ENCODE peak calls at places on chromosomes 5 and 9, in six cellular contexts. T is fibroblast of lung; P is prostate gland; A is left colon; Q is activated CD4-positive, alpha-beta memory T cell treated with anti-CD3 and anti-CD28 coated beads, Interleukin-2, amount 10 ng/mL, durations not matched to agents 7 days and 5 days; G is activated T-cell treated with anti-CD3 and anti-CD28 coated beads, Interleukin-2, amount 50 U/mL, for 48 hours. E is an unnamed sample.

GRCh38 chr5:15285901-15286583 is 213.9 kb upstream of the FBXL7 start:
- DNase-seq in G (no peak), Q (no peak), A (no peak), T (peak; percentile 69), P (no peak), E (no peak)

GRCh38 chr5:39648539-39649200 is 223.9 kb upstream of the DAB2 start:
- DNase-seq in Q (no peak), A (peak; percentile 53), G (no peak), T (no peak), P (no peak), E (no peak)

GRCh38 chr5:150358261-150359095 is 981 bp downstream of the TCOF1 start:
- DNase-seq in Q (no peak), G (no peak), T (peak; percentile 8), P (no peak), A (no peak), E (no peak)

GRCh38 chr5:41264019-41264418 is 50.7 kb upstream of the C6 start:
- DNase-seq in T (no peak), P (no peak), G (no peak), A (no peak), Q (no peak), E (no peak)

GRCh38 chr9:25964239-25964638 is 286.0 kb upstream of the TUSC1 start:
- DNase-seq in P (peak; percentile 40), G (no peak), Q (no peak), A (no peak), T (peak; percentile 73), E (no peak)

GRCh38 chr9:123669355-123669754 is 260.6 kb downstream of the DENND1A start:
- DNase-seq in T (no peak), A (no peak), G (no peak), Q (no peak), P (no peak), E (no peak)

GRCh38 chr9:135214054-135214640 is 126.7 kb downstream of the OLFM1 start:
- DNase-seq in P (no peak), T (no peak), Q (no peak), G (no peak), A (no peak), E (no peak)

GRCh38 chr5:135444360-135444759 is 2.8 kb downstream of the DCANP1 start:
- DNase-seq in P (no peak), Q (no peak), G (no peak), T (no peak), A (no peak), E (no peak)

GRCh38 chr9:4666042-4666699 is at the start of gene SPATA6L:
- DNase-seq in G (peak; percentile 51), Q (peak; percentile 38), P (peak; percentile 75), T (peak; percentile 48), A (peak; percentile 78), E (peak; percentile 79)

GRCh38 chr9:38412751-38413150 is 11.5 kb downstream of the IGFBPL1 start:
- DNase-seq in Q (no peak), G (no peak), T (no peak), A (no peak), P (no peak), E (no peak)

GRCh38 chr9:111731916-111732315 is 62.8 kb downstream of the SHOC1 start:
- DNase-seq in T (peak; percentile 45), G (no peak), P (no peak), A (no peak), Q (no peak), E (no peak)

GRCh38 chr5:166562246-166562645 is 1729.2 kb upstream of the WWC1 start:
- DNase-seq in P (no peak), A (no peak), T (no peak), G (no peak), Q (no peak), E (no peak)

GRCh38 chr5:14663734-14664269 is 716 bp upstream of the OTULIN start:
- DNase-seq in A (peak; percentile 43), T (no peak), P (no peak), G (no peak), Q (no peak), E (peak; percentile 66)

GRCh38 chr9:136074706-136075105 is 20.4 kb downstream of the NACC2 start:
- DNase-seq in Q (no peak), G (no peak), A (no peak), T (no peak), P (no peak), E (no peak)

GRCh38 chr5:35538198-35538931 is 79.3 kb upstream of the SPEF2 start:
- DNase-seq in A (no peak), P (no peak), Q (no peak), G (no peak), T (no peak), E (no peak)

GRCh38 chr5:175520321-175520720 is 42.0 kb downstream of the SFXN1 start:
- DNase-seq in T (no peak), Q (peak; percentile 40), G (peak; percentile 69), P (no peak), A (no peak), E (peak; percentile 77)

GRCh38 chr5:40569549-40570270 is 110.0 kb upstream of the PTGER4 start:
- DNase-seq in G (no peak), P (no peak), A (no peak), Q (no peak), T (peak; percentile 56), E (no peak)

GRCh38 chr9:36039696-36040095 is 3.0 kb downstream of the RECK start:
- DNase-seq in T (peak; percentile 28), P (no peak), Q (no peak), A (no peak), G (no peak), E (no peak)

GRCh38 chr9:117266855-117267497 is 147.9 kb downstream of the ASTN2 start:
- DNase-seq in G (no peak), Q (no peak), P (no peak), T (no peak), A (no peak), E (no peak)

GRCh38 chr5:151924564-151925395 is at the start of gene GLRA1:
- DNase-seq in G (peak; percentile 43), A (no peak), Q (peak; percentile 46), P (peak; percentile 10), T (peak; percentile 54), E (peak; percentile 71)

GRCh38 chr5:133821889-133822288 is 146.5 kb downstream of the C5orf15 start:
- DNase-seq in P (no peak), Q (no peak), T (no peak), G (no peak), A (no peak), E (no peak)